ENCODE peak calls at places on chromosomes 11 and 22, in five cellular contexts. One of them, this sample, is unnamed.

GRCh38 chr11:48107188-48107704 is 109.4 kb upstream of the OR4B1 start:
- DNase-seq in CD8-positive, alpha-beta memory T cell: no peak
- DNase-seq in thoracic aorta: no peak
- DNase-seq in psoas muscle: no peak
- DNase-seq in heart left ventricle: no peak
- DNase-seq in this sample: no peak

GRCh38 chr22:22111267-22111751 is 128.7 kb upstream of the TOP3B start:
- DNase-seq in heart left ventricle: no peak
- DNase-seq in psoas muscle: no peak
- DNase-seq in thoracic aorta: no peak
- DNase-seq in CD8-positive, alpha-beta memory T cell: no peak
- DNase-seq in this sample: no peak

GRCh38 chr11:85810521-85810870 is 445 bp downstream of the SYTL2 start:
- DNase-seq in heart left ventricle: no peak
- DNase-seq in CD8-positive, alpha-beta memory T cell: no peak
- DNase-seq in thoracic aorta: no peak
- DNase-seq in psoas muscle: no peak
- DNase-seq in this sample: no peak

GRCh38 chr11:748007-748359 is 719 bp downstream of the TALDO1 start:
- DNase-seq in heart left ventricle: no peak
- DNase-seq in psoas muscle: peak; percentile 66
- DNase-seq in CD8-positive, alpha-beta memory T cell: no peak
- DNase-seq in thoracic aorta: no peak
- DNase-seq in this sample: no peak

GRCh38 chr11:80990885-80991284 is 1550.1 kb upstream of the TENM4 start:
- DNase-seq in thoracic aorta: no peak
- DNase-seq in psoas muscle: no peak
- DNase-seq in CD8-positive, alpha-beta memory T cell: no peak
- DNase-seq in heart left ventricle: no peak
- DNase-seq in this sample: no peak

GRCh38 chr11:17277024-17277584 is 565 bp downstream of the NUCB2 start:
- DNase-seq in CD8-positive, alpha-beta memory T cell: peak; percentile 70
- DNase-seq in heart left ventricle: no peak
- DNase-seq in psoas muscle: no peak
- DNase-seq in thoracic aorta: no peak
- DNase-seq in this sample: no peak

GRCh38 chr11:102564110-102564509 is 33.6 kb upstream of the MMP7 start:
- DNase-seq in CD8-positive, alpha-beta memory T cell: no peak
- DNase-seq in heart left ventricle: no peak
- DNase-seq in thoracic aorta: no peak
- DNase-seq in psoas muscle: no peak
- DNase-seq in this sample: no peak

GRCh38 chr11:44767421-44767820 is 40.7 kb downstream of the TSPAN18 start:
- DNase-seq in thoracic aorta: no peak
- DNase-seq in psoas muscle: no peak
- DNase-seq in CD8-positive, alpha-beta memory T cell: no peak
- DNase-seq in heart left ventricle: no peak
- DNase-seq in this sample: no peak

GRCh38 chr22:39244496-39245129 is at the start of gene PDGFB:
- DNase-seq in CD8-positive, alpha-beta memory T cell: no peak
- DNase-seq in heart left ventricle: peak; percentile 75
- DNase-seq in psoas muscle: peak; percentile 68
- DNase-seq in thoracic aorta: no peak
- DNase-seq in this sample: peak; percentile 84

GRCh38 chr22:41699264-41700104 is at the start of gene MEI1:
- DNase-seq in thoracic aorta: peak; percentile 28
- DNase-seq in psoas muscle: peak; percentile 92
- DNase-seq in CD8-positive, alpha-beta memory T cell: peak; percentile 85
- DNase-seq in heart left ventricle: peak; percentile 86
- DNase-seq in this sample: peak; percentile 91

GRCh38 chr22:36359172-36359973 is 28.4 kb downstream of the MYH9 start:
- DNase-seq in psoas muscle: no peak
- DNase-seq in thoracic aorta: no peak
- DNase-seq in CD8-positive, alpha-beta memory T cell: no peak
- DNase-seq in heart left ventricle: no peak
- DNase-seq in this sample: no peak

GRCh38 chr11:456533-456932 is 6.5 kb downstream of the PTDSS2 start:
- DNase-seq in CD8-positive, alpha-beta memory T cell: peak; percentile 65
- DNase-seq in thoracic aorta: no peak
- DNase-seq in heart left ventricle: no peak
- DNase-seq in psoas muscle: peak; percentile 27
- DNase-seq in this sample: peak; percentile 36

GRCh38 chr22:30279389-30279788 is 9.9 kb downstream of the CASTOR1 start:
- DNase-seq in CD8-positive, alpha-beta memory T cell: no peak
- DNase-seq in psoas muscle: peak; percentile 75
- DNase-seq in heart left ventricle: peak; percentile 53
- DNase-seq in thoracic aorta: no peak
- DNase-seq in this sample: peak; percentile 81

GRCh38 chr22:41223535-41223934 is 17.2 kb downstream of the CHADL start:
- DNase-seq in CD8-positive, alpha-beta memory T cell: no peak
- DNase-seq in heart left ventricle: no peak
- DNase-seq in thoracic aorta: no peak
- DNase-seq in psoas muscle: no peak
- DNase-seq in this sample: no peak

GRCh38 chr11:61172353-61172752 is 11.1 kb upstream of the VPS37C start:
- DNase-seq in psoas muscle: no peak
- DNase-seq in CD8-positive, alpha-beta memory T cell: no peak
- DNase-seq in heart left ventricle: no peak
- DNase-seq in thoracic aorta: no peak
- DNase-seq in this sample: no peak

GRCh38 chr22:26648011-26648497 is 9.3 kb upstream of the MIAT start:
- DNase-seq in thoracic aorta: no peak
- DNase-seq in psoas muscle: no peak
- DNase-seq in CD8-positive, alpha-beta memory T cell: peak; percentile 44
- DNase-seq in heart left ventricle: no peak
- DNase-seq in this sample: no peak

GRCh38 chr22:49760630-49761571 is 66.8 kb downstream of the BRD1 start:
- DNase-seq in heart left ventricle: no peak
- DNase-seq in thoracic aorta: no peak
- DNase-seq in psoas muscle: peak; percentile 39
- DNase-seq in CD8-positive, alpha-beta memory T cell: no peak
- DNase-seq in this sample: peak; percentile 24

GRCh38 chr11:72015511-72016061 is 16.9 kb downstream of the IL18BP start:
- DNase-seq in thoracic aorta: no peak
- DNase-seq in psoas muscle: no peak
- DNase-seq in CD8-positive, alpha-beta memory T cell: no peak
- DNase-seq in heart left ventricle: no peak
- DNase-seq in this sample: no peak

GRCh38 chr11:74009675-74010305 is 905 bp upstream of the UCP3 start:
- DNase-seq in heart left ventricle: no peak
- DNase-seq in thoracic aorta: no peak
- DNase-seq in CD8-positive, alpha-beta memory T cell: no peak
- DNase-seq in psoas muscle: no peak
- DNase-seq in this sample: no peak

GRCh38 chr11:35235944-35236666 is 97.1 kb downstream of the CD44 start:
- DNase-seq in psoas muscle: no peak
- DNase-seq in heart left ventricle: no peak
- DNase-seq in CD8-positive, alpha-beta memory T cell: peak; percentile 63
- DNase-seq in thoracic aorta: no peak
- DNase-seq in this sample: no peak

GRCh38 chr11:127445476-127445875 is 444.9 kb upstream of the KIRREL3 start:
- DNase-seq in psoas muscle: no peak
- DNase-seq in heart left ventricle: no peak
- DNase-seq in thoracic aorta: no peak
- DNase-seq in CD8-positive, alpha-beta memory T cell: no peak
- DNase-seq in this sample: no peak

GRCh38 chr11:130125638-130126037 is 33.9 kb upstream of the ST14 start:
- DNase-seq in thoracic aorta: no peak
- DNase-seq in CD8-positive, alpha-beta memory T cell: no peak
- DNase-seq in psoas muscle: no peak
- DNase-seq in heart left ventricle: no peak
- DNase-seq in this sample: no peak

GRCh38 chr11:122910775-122911174 is 28.2 kb downstream of the JHY start:
- DNase-seq in CD8-positive, alpha-beta memory T cell: no peak
- DNase-seq in heart left ventricle: no peak
- DNase-seq in thoracic aorta: no peak
- DNase-seq in psoas muscle: no peak
- DNase-seq in this sample: no peak

GRCh38 chr11:23502389-23502788 is 642.1 kb upstream of the CCDC179 start:
- DNase-seq in thoracic aorta: no peak
- DNase-seq in psoas muscle: no peak
- DNase-seq in heart left ventricle: no peak
- DNase-seq in CD8-positive, alpha-beta memory T cell: no peak
- DNase-seq in this sample: no peak
- H3K4me3 ChIP-seq in thoracic aorta: no peak overlapping the region
- H3K4me3 ChIP-seq in psoas muscle: no peak overlapping the region
- H3K4me3 ChIP-seq in heart left ventricle: no peak overlapping the region
- H3K4me3 ChIP-seq in CD8-positive, alpha-beta memory T cell: no peak overlapping the region
- H3K4me3 ChIP-seq in this sample: no peak overlapping the region

GRCh38 chr11:69982675-69983570 is 95.2 kb upstream of the ANO1 start:
- DNase-seq in thoracic aorta: no peak
- DNase-seq in psoas muscle: peak; percentile 25
- DNase-seq in heart left ventricle: no peak
- DNase-seq in CD8-positive, alpha-beta memory T cell: no peak
- DNase-seq in this sample: no peak
- H3K27me3 ChIP-seq in thoracic aorta: no peaks in the 10 kb centered on the region
- H3K27me3 ChIP-seq in psoas muscle: peaks cover 55% of the 10 kb centered on the region
- H3K27me3 ChIP-seq in heart left ventricle: peaks cover 12% of the 10 kb centered on the region
- H3K27me3 ChIP-seq in CD8-positive, alpha-beta memory T cell: no peaks in the 10 kb centered on the region
- H3K27me3 ChIP-seq in this sample: no peaks in the 10 kb centered on the region

GRCh38 chr11:87254582-87254981 is 216.8 kb downstream of the TMEM135 start:
- DNase-seq in thoracic aorta: no peak
- DNase-seq in psoas muscle: no peak
- DNase-seq in heart left ventricle: no peak
- DNase-seq in CD8-positive, alpha-beta memory T cell: no peak
- DNase-seq in this sample: no peak
- H3K4me1 ChIP-seq in thoracic aorta: no peaks in the 10 kb centered on the region
- H3K4me1 ChIP-seq in psoas muscle: no peaks in the 10 kb centered on the region
- H3K4me1 ChIP-seq in heart left ventricle: no peaks in the 10 kb centered on the region
- H3K4me1 ChIP-seq in CD8-positive, alpha-beta memory T cell: peaks cover 7% of the 10 kb centered on the region
- H3K4me1 ChIP-seq in this sample: peaks cover 7% of the 10 kb centered on the region

GRCh38 chr11:70895061-70895670 is 357.2 kb downstream of the SHANK2 start:
- DNase-seq in CD8-positive, alpha-beta memory T cell: no peak
- DNase-seq in heart left ventricle: no peak
- DNase-seq in thoracic aorta: no peak
- DNase-seq in psoas muscle: no peak
- DNase-seq in this sample: no peak

GRCh38 chr11:70900540-70900939 is 351.8 kb downstream of the SHANK2 start:
- DNase-seq in CD8-positive, alpha-beta memory T cell: no peak
- DNase-seq in psoas muscle: no peak
- DNase-seq in heart left ventricle: no peak
- DNase-seq in thoracic aorta: no peak
- DNase-seq in this sample: no peak

GRCh38 chr11:70901951-70902521 is 350.3 kb downstream of the SHANK2 start:
- DNase-seq in heart left ventricle: no peak
- DNase-seq in psoas muscle: no peak
- DNase-seq in thoracic aorta: no peak
- DNase-seq in CD8-positive, alpha-beta memory T cell: no peak
- DNase-seq in this sample: no peak

GRCh38 chr11:70897429-70897828 is 354.9 kb downstream of the SHANK2 start:
- DNase-seq in CD8-positive, alpha-beta memory T cell: no peak
- DNase-seq in heart left ventricle: no peak
- DNase-seq in psoas muscle: no peak
- DNase-seq in thoracic aorta: no peak
- DNase-seq in this sample: no peak

DNA sequence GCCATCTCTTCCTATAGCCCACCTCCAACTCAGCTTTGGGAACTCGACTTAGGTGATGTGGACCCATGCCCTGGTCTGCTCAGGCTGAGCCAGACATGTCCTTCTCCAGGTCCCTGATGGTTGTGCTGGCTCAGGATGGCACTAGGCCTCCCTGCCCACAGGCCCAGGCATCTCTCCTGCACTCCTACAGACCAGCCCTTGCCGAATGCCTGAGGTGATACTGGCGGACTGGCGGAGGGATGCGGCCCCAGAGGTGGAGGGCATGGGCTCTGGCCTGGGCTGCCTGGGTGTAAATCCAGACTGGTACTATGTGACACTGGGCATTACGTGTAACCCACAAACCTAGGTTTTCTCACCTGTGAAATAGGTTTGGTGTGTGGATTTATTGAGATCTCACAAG is 352.8 kb downstream of the SHANK2 start:
- DNase-seq in psoas muscle: no peak
- DNase-seq in heart left ventricle: no peak
- DNase-seq in CD8-positive, alpha-beta memory T cell: no peak
- DNase-seq in thoracic aorta: no peak
- DNase-seq in this sample: no peak
- H3K4me3 ChIP-seq in psoas muscle: no peak overlapping the region
- H3K4me3 ChIP-seq in heart left ventricle: no peak overlapping the region
- H3K4me3 ChIP-seq in CD8-positive, alpha-beta memory T cell: no peak overlapping the region
- H3K4me3 ChIP-seq in thoracic aorta: no peak overlapping the region
- H3K4me3 ChIP-seq in this sample: no peak overlapping the region

DNA sequence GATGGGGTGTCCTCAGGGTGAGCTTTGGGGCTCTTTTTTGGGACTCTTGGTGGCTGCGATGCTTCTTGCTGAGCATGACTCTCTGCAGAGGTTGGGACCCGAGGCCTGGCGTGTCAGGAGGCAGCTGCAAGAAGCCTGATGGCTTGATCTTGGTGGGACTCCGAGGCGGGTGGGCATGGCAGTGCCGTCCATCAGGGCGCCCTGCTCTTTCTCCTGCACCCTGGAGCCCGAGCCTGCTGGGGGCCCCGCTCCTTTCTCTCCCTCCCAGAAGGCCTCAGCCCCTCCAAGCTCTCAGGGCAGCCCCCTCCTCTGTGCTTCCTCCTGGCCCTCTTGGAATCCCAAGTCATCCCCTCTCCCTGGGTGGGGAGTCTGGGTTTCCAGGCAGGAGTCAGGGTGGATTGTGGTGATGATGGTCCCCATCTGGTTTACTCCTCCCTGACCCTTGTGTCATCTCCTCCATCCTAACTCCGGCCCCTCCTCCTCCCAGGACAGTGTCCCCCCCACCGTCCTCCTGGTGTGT is 432.8 kb downstream of the TBC1D22A start:
- DNase-seq in heart left ventricle: peak; percentile 14
- DNase-seq in thoracic aorta: no peak
- DNase-seq in CD8-positive, alpha-beta memory T cell: no peak
- DNase-seq in psoas muscle: no peak
- DNase-seq in this sample: no peak
- H3K27me3 ChIP-seq in heart left ventricle: no peaks in the 10 kb centered on the region
- H3K27me3 ChIP-seq in thoracic aorta: no peaks in the 10 kb centered on the region
- H3K27me3 ChIP-seq in CD8-positive, alpha-beta memory T cell: no peaks in the 10 kb centered on the region
- H3K27me3 ChIP-seq in psoas muscle: peaks cover 23% of the 10 kb centered on the region
- H3K27me3 ChIP-seq in this sample: no peaks in the 10 kb centered on the region

DNA sequence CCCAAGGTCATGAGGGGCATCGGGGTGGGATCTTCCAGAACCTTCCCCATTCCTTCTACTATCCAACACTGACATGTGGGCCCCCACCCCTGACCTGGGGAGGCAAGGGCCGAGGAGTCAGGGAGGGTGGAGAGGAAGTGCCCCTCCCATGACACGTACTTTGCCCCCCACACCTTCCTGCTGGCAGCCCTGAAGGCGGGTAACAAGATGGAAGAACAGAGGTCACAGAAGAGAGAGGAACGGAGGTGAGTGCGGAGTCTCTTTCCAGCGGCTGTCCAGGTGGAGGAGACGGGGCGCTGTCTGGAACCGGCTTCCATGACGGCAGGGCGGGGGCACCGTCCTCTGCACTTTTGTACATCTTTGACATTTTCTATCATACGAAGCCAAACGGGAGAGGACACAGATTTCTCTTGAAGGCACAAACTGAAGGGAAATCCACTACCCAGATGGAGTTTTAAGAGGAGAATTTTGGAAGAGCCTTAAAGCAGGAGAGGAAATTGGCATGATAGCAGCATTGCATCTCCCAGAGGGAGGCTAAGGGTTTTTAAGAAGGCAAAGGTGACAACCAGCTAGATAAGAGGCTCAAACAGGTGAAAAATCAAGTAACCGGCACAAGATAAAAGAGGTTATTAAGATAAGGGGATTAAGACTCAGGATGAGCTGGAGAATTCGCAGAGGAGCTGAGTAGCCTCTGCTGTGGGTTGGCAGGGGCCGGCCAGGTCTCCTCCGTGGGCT is 16.7 kb downstream of the OSBPL5 start:
- DNase-seq in psoas muscle: no peak
- DNase-seq in thoracic aorta: no peak
- DNase-seq in heart left ventricle: no peak
- DNase-seq in CD8-positive, alpha-beta memory T cell: no peak
- DNase-seq in this sample: no peak
- H3K4me1 ChIP-seq in psoas muscle: peaks cover 33% of the 10 kb centered on the region
- H3K4me1 ChIP-seq in thoracic aorta: peaks cover 41% of the 10 kb centered on the region
- H3K4me1 ChIP-seq in heart left ventricle: peaks cover 34% of the 10 kb centered on the region
- H3K4me1 ChIP-seq in CD8-positive, alpha-beta memory T cell: no peaks in the 10 kb centered on the region
- H3K4me1 ChIP-seq in this sample: peaks cover 5% of the 10 kb centered on the region